ENCODE peak calls at places on chromosomes 3 and 15, in six cellular contexts. H is mucosa of descending colon; Z is NCI-H774; P is caudate nucleus; K is activated T-helper 9 cell treated with anti-CD3 and anti-CD28 coated beads, Interleukin-2, amount 50 U/mL, for 16 hours; J is hepatocyte. I is an unnamed sample.

GRCh38 chr15:52257734-52258062 is 37.9 kb downstream of the MYO5C start:
- DNase-seq in H (no peak), Z (no peak), P (no peak), K (no peak), J (no peak), I (no peak)

GRCh38 chr3:43691120-43692002 is 623 bp downstream of the ABHD5 start:
- DNase-seq in Z (peak; percentile 40), H (peak; percentile 83), K (no peak), P (no peak), J (peak; percentile 83), I (peak; percentile 24)

GRCh38 chr3:49454457-49454856 is 15.6 kb upstream of the DAG1 start:
- DNase-seq in K (no peak), P (no peak), H (peak; percentile 29), J (peak; percentile 72), Z (no peak), I (no peak)

GRCh38 chr3:114809668-114810413 is 337.2 kb downstream of the ZBTB20 start:
- DNase-seq in P (no peak), J (peak; percentile 39), H (peak; percentile 9), Z (no peak), K (no peak), I (no peak)

GRCh38 chr15:29046946-29047345 is 161.2 kb downstream of the APBA2 start:
- DNase-seq in H (no peak), P (no peak), J (no peak), K (no peak), Z (no peak), I (no peak)

GRCh38 chr15:68403161-68403941 is 28.6 kb downstream of the ITGA11 start:
- DNase-seq in Z (no peak), J (no peak), K (no peak), P (no peak), H (no peak), I (no peak)

GRCh38 chr3:61422945-61423740 is 138.2 kb upstream of the PTPRG start:
- DNase-seq in Z (no peak), H (no peak), K (no peak), P (no peak), J (peak; percentile 13), I (no peak)

GRCh38 chr3:71423151-71423906 is 160.2 kb downstream of the FOXP1 start:
- DNase-seq in P (no peak), J (peak; percentile 44), H (peak; percentile 19), Z (no peak), K (no peak), I (no peak)

GRCh38 chr3:141393151-141394076 is 25.1 kb downstream of the ZBTB38 start:
- DNase-seq in P (no peak), H (no peak), Z (peak; percentile 50), K (no peak), J (no peak), I (peak; percentile 57)

GRCh38 chr3:9806688-9807589 is 3.1 kb upstream of the TTLL3 start:
- DNase-seq in J (no peak), H (no peak), P (no peak), K (no peak), Z (no peak), I (no peak)

GRCh38 chr3:128706171-128706570 is 19.8 kb upstream of the RAB7A start:
- DNase-seq in K (no peak), Z (no peak), P (no peak), H (no peak), J (no peak), I (no peak)

GRCh38 chr3:97952872-97953271 is 19.4 kb downstream of the RIOX2 start:
- DNase-seq in Z (no peak), H (no peak), J (no peak), K (no peak), P (no peak), I (no peak)

GRCh38 chr3:121752772-121753171 is 3.2 kb upstream of the GOLGB1 start:
- DNase-seq in P (no peak), H (no peak), Z (no peak), J (no peak), K (no peak), I (no peak)